ENCODE peak calls at places on chromosomes 11 and 22, in seven cellular contexts. V, A, L, S, G, R and Y are unnamed samples. For H3K27me3, the result is how much of the 10 kb centered on the place peaks cover.

GRCh38 chr11:6270584-6271246 is 11.1 kb downstream of the CCKBR start:
- DNase-seq in V (no peak), A (no peak), L (no peak), S (no peak), G (no peak), R (no peak), Y (peak)

GRCh38 chr11:47607380-47607779 is 13.2 kb upstream of the C1QTNF4 start:
- DNase-seq in V (no peak), A (peak), L (no peak), S (peak), G (peak), R (peak), Y (peak)

GRCh38 chr11:100680070-100680469 is 7.0 kb upstream of the ARHGAP42 start:
- DNase-seq in V (no peak), A (no peak), L (no peak), S (no peak), G (no peak), R (no peak), Y (no peak)

GRCh38 chr22:29146771-29147170 is 58.9 kb upstream of the EMID1 start:
- DNase-seq in V (no peak), A (no peak), L (no peak), S (no peak), G (no peak), R (no peak), Y (no peak)

GRCh38 chr11:61507962-61508824 is at the start of gene LRRC10B:
- DNase-seq in V (peak), A (no peak), L (peak), S (no peak), G (peak), R (no peak), Y (no peak)

GRCh38 chr11:116913000-116913399 is 75.6 kb upstream of the APOA1 start:
- DNase-seq in V (no peak), A (peak), L (no peak), S (peak), G (no peak), R (peak), Y (no peak)

GRCh38 chr11:119181677-119182412 is 3.4 kb upstream of the NHERF4 start:
- DNase-seq in V (no peak), A (no peak), L (no peak), S (no peak), G (no peak), R (no peak), Y (no peak)

GRCh38 chr22:33476716-33477115 is 418.5 kb upstream of the SYN3 start:
- DNase-seq in V (peak), A (peak), L (no peak), S (no peak), G (peak), R (no peak), Y (no peak)

GRCh38 chr11:75191330-75191717 is 40.4 kb downstream of the SLCO2B1 start:
- DNase-seq in V (peak), A (no peak), L (no peak), S (peak), G (no peak), R (no peak), Y (no peak)

GRCh38 chr11:1939006-1939626 is 8.0 kb upstream of the MRPL23 start:
- DNase-seq in V (no peak), A (no peak), L (no peak), S (no peak), G (peak), R (no peak), Y (peak)

GRCh38 chr22:30445438-30445936 is 19.9 kb downstream of the MTFP1 start:
- DNase-seq in V (no peak), A (no peak), L (no peak), S (no peak), G (no peak), R (no peak), Y (no peak)

GRCh38 chr11:102974552-102975280 is 19.2 kb upstream of the MMP13 start:
- DNase-seq in V (no peak), A (peak), L (no peak), S (peak), G (no peak), R (no peak), Y (no peak)

GRCh38 chr22:50342651-50343540 is at the start of gene PPP6R2:
- DNase-seq in V (peak), A (peak), L (peak), S (peak), G (peak), R (no peak), Y (peak)

GRCh38 chr11:133815636-133816035 is 29.7 kb downstream of the SPATA19 start:
- DNase-seq in V (peak), A (no peak), L (no peak), S (no peak), G (no peak), R (no peak), Y (no peak)

GRCh38 chr22:50612715-50613221 is 12.2 kb downstream of the MAPK8IP2 start:
- DNase-seq in V (peak), A (no peak), L (no peak), S (no peak), G (no peak), R (no peak), Y (no peak)

GRCh38 chr22:30537083-30537731 is 9.3 kb downstream of the SEC14L6 start:
- DNase-seq in V (peak), A (no peak), L (no peak), S (no peak), G (no peak), R (no peak), Y (no peak)

GRCh38 chr11:48019230-48019584 is 38.8 kb downstream of the PTPRJ start:
- DNase-seq in V (peak), A (no peak), L (no peak), S (peak), G (no peak), R (no peak), Y (no peak)

GRCh38 chr22:38543822-38544221 is 26.2 kb downstream of the DMC1 start:
- DNase-seq in V (no peak), A (no peak), L (no peak), S (no peak), G (no peak), R (no peak), Y (no peak)

GRCh38 chr22:20239063-20239950 is 28.8 kb downstream of the RTN4R start:
- DNase-seq in V (no peak), A (no peak), L (no peak), S (peak), G (peak), R (no peak), Y (peak)

GRCh38 chr22:27883656-27884350 is 35.3 kb downstream of the PITPNB start:
- DNase-seq in V (no peak), A (peak), L (no peak), S (no peak), G (no peak), R (no peak), Y (no peak)
- H3K27ac ChIP-seq in V (no peak), A (no peak), L (no peak), S (no peak), G (no peak), R (no peak), Y (no peak)

GRCh38 chr22:31630331-31631329 is 31.4 kb downstream of the PISD start:
- DNase-seq in V (peak), A (peak), L (peak), S (peak), G (peak), R (no peak), Y (peak)

GRCh38 chr22:31628362-31628761 is 33.7 kb downstream of the PISD start:
- DNase-seq in V (no peak), A (no peak), L (peak), S (no peak), G (no peak), R (no peak), Y (peak)

GRCh38 chr22:31627223-31627731 is 34.7 kb downstream of the PISD start:
- DNase-seq in V (no peak), A (no peak), L (no peak), S (peak), G (no peak), R (no peak), Y (peak)

GRCh38 chr22:31629741-31630184 is 32.3 kb downstream of the PISD start:
- DNase-seq in V (no peak), A (no peak), L (no peak), S (no peak), G (no peak), R (no peak), Y (peak)

DNA sequence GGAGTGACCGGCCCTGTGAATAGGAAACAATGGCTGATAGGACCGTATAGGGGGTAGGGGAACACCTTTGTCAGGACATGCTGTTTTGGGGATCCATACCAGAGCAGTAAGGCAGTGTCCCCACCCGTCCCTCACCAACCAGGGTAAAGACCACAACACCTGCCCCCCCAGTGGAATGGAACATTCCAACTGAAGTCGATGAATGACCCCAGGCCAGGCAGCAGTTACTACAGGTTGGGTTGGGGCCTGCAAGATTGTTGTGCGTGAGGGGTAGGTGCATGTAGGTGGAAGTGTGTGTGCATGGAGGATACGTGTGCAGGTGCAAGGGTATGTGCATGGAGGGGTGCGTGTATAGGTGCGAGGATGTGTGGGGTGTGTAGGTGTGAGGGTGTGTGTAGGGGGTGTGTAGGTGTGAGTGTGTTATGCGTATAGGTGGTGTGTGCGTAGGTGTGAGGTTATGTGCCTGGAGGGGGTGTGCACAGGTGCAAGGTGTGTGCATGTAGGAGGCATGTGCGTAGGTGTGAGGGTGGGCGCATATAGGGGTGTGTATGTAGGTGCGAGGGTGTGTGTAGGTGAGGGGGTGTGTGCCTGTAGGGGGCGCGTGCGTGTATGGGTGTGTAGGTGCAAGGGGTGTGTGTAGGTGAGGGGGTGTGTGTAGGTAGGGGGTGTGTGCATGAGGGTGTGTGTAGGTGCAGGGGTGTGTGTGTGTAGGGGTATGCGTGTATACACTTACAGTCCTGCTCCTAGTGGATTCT is 32.9 kb downstream of the PISD start:
- DNase-seq in V (no peak), A (no peak), L (peak), S (no peak), G (no peak), R (no peak), Y (peak)
- H3K4me3 ChIP-seq in V (no peak), A (no peak), L (peak), S (no peak), G (no peak), R (peak), Y (no peak)

GRCh38 chr11:114092953-114093352 is 33.4 kb downstream of the ZBTB16 start:
- DNase-seq in V (no peak), A (no peak), L (no peak), S (no peak), G (no peak), R (no peak), Y (no peak)
- H3K27me3 ChIP-seq in V (under half), A (under half), L (under half), S (under half), G (under half), R (under half), Y (under half)

DNA sequence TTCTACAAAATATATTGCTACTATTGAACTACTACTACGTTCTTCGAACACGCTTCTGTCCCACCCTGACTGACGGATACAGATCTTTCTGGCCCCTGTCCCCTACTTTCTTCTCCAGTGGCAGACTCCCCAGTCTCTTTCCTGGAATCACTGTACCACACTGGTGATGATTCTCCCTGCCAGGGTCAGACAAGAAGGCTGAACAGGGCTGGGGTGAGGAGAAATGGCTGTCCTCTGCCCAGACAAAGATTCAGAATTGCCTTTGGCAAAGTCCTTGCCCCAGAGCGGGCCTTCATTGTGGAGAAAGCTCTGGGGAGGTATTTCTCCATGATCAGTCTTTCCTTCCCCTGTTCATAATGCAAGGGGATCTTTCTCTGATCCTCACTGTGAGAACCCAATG is 1417.1 kb downstream of the BRD1 start:
- DNase-seq in V (no peak), A (no peak), L (no peak), S (no peak), G (no peak), R (no peak), Y (no peak)
- H3K27ac ChIP-seq in V (no peak), A (no peak), L (no peak), S (no peak), G (no peak), R (no peak), Y (no peak)